ENCODE peak calls at places on chromosomes 6 and 20, in four cellular contexts. W, M, R and G are unnamed samples. For H3K79me2, the result is how much of the 10 kb centered on the place peaks cover.

GRCh38 chr6:137025786-137026730 is 18.7 kb downstream of the IL20RA start:
- DNase-seq in M (no peak), R (no peak), W (no peak), G (peak)

GRCh38 chr6:30884521-30885480 is 482 bp downstream of the DDR1 start:
- DNase-seq in W (no peak), R (peak), M (no peak), G (no peak)

GRCh38 chr6:99603421-99604160 is 3.0 kb upstream of the PRDM13 start:
- DNase-seq in M (no peak), W (no peak), R (peak), G (no peak)

GRCh38 chr20:5078399-5078958 is 41.3 kb downstream of the PCNA start:
- DNase-seq in W (peak), M (no peak), R (peak), G (peak)

GRCh38 chr6:168240147-168240546 is 79.4 kb downstream of the DACT2 start:
- DNase-seq in R (no peak), W (no peak), M (no peak), G (no peak)

GRCh38 chr6:42142118-42142835 is at the start of gene C6orf132:
- DNase-seq in M (peak), W (peak), R (no peak), G (no peak)

GRCh38 chr6:21176197-21176596 is 417.4 kb upstream of the SOX4 start:
- DNase-seq in M (no peak), R (no peak), W (no peak), G (no peak)

GRCh38 chr20:45968081-45968671 is 3.8 kb downstream of the ZNF335 start:
- DNase-seq in R (no peak), M (no peak), W (no peak), G (no peak)

GRCh38 chr6:41049548-41049947 is 3.5 kb upstream of the APOBEC2 start:
- DNase-seq in M (no peak), W (no peak), R (no peak), G (no peak)

GRCh38 chr6:49336514-49337131 is 126.4 kb downstream of the MMUT start:
- DNase-seq in R (peak), M (no peak), W (no peak), G (no peak)

DNA sequence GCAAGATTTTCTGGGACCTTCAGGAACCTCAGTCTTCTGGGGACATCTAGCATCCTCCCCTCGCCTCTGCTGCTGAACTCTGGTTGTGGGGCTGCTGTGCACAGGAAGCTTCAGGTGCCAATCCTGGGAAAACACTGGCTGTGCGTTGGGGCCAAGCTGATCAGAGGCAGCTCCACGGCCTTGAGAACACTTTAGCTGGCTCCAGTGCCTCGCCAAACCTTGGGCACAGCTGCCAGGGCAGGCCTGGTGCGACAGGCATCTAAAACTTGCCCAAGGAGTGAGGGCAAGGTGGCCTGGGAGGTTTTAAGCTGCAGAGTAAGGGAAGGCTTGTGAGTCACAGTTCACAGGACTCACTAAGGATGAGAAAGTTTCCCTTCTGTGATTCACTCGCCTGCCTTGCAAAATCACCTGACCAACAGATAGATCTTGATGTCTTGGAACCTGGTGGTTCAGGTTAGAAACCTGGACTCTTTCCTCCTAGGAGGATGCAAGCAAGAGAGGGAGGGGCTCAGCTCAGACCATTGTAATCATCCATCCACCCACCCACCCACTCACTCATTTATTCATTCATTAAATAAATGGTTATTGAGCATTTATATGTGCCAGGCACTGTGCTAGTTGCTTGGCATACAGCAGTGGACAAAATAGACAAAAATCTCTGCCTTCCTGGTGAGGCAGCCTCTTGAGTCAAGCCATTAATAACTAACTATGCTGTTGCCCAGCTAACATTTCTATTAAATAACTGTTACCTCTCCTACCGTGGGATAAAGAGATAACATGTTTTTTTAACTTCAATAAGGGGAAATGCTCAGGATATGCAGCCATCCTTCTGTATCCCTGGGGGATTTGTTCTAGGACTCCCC is 2.5 kb upstream of the SPATS1 start:
- DNase-seq in W (no peak), M (no peak), R (no peak), G (no peak)
- TF ChIP-seq CBX5 in W (no peak), M (no peak), R (no peak), G (no peak)

GRCh38 chr6:12065321-12066140 is 53.4 kb downstream of the HIVEP1 start:
- DNase-seq in M (no peak), R (peak), W (no peak), G (no peak)

GRCh38 chr6:12064538-12064937 is 52.4 kb downstream of the HIVEP1 start:
- DNase-seq in W (no peak), R (no peak), M (no peak), G (no peak)

GRCh38 chr6:12062605-12063004 is 50.5 kb downstream of the HIVEP1 start:
- DNase-seq in R (no peak), M (no peak), W (no peak), G (no peak)

GRCh38 chr6:12066297-12066696 is 54.2 kb downstream of the HIVEP1 start:
- DNase-seq in R (no peak), W (no peak), M (no peak), G (no peak)

DNA sequence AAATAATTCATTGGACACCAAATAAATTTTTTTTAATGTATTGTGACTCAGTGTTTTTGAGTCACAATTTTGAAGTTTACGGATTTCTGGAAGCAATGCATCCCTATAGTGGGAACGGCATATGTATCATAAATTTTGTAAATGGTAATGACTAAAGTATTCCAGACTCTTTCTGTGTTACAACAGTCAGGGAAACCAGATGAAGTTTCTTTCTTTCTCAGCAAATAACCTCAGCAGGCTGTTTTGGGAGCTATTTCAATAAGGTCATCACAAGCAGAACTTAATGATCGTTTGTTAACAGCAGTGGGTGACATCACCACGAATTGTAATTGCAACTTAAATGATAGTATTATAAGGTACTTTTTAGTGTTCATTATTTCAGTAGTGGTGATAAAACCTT is 52.0 kb downstream of the HIVEP1 start:
- DNase-seq in M (no peak), W (no peak), R (no peak), G (no peak)
- H3K79me2 ChIP-seq in M (under half), W (under half), R (half or more), G (half or more)

DNA sequence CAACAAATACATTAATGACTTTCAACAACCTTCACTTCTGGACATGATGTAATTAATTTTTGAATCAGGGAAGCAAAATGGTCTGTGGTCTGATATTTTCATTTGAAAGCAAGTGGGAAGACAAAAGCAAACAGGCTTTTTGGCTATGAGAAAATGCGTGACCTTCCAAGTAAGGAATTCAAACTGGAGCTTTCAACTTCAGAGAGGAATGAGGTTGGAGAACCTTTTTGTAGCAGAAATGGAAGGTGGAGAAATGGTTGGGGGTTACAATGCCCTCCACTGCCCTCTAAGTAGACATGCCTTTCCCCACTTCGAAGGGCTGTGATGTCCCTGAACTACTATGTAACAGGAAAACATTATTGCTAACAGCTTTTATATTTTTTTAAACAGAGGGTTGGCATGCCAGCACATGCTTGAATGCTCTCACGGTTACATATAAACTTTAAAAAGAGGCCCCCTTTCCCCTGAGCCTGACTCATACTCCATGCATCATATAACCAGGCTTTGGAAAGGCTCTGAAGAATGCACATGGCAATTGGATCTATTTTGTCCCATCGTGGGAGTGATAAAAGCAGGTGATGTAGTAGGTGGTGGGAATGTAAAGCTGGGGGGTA is 203.7 kb upstream of the CITED2 start:
- DNase-seq in W (peak), M (no peak), R (no peak), G (no peak)
- TF ChIP-seq CBX5 in W (no peak), M (no peak), R (no peak), G (no peak)

GRCh38 chr6:13813621-13814175 is 659 bp downstream of the MCUR1 start:
- DNase-seq in W (peak), R (peak), M (peak), G (no peak)

GRCh38 chr6:13812359-13812642 is 2.1 kb downstream of the MCUR1 start:
- DNase-seq in R (no peak), M (no peak), W (no peak), G (no peak)

GRCh38 chr6:13813011-13813410 is 1.3 kb downstream of the MCUR1 start:
- DNase-seq in R (peak), W (no peak), M (no peak), G (no peak)

GRCh38 chr6:13810688-13811446 is 3.5 kb downstream of the MCUR1 start:
- DNase-seq in W (no peak), R (no peak), M (no peak), G (no peak)

DNA sequence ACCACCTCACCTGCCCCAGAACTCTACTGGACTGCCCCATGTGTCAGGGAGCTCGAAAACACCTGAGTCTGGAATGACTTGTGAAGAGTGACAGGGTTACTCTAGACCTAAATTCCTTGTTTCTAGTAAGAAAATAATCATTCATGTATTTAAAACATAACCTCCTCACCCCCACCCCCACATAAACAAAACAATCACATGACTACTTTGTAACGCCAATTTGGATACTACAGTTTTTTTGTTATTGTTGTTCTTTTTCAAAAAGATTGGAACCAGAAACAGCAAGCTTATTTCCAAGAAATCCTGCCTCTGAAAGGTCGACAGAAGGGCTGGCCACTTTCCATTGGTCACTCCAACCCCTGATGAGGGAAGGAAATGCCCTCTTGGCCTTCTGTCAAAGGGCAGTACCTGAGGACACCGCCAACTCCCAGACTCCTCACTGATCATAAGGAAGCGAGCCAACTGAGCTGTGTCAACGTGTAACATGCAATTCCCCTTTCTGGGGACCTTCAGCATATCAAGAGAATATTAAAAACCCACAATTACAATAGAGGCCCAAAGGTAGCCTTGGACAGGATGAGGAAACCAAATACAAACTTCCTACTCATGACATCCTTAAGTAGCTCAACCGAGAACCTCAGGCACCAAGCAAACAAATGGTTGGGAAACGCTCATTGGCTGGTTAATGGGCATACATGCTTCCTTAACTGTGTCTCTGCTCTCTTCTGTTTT is 2.6 kb downstream of the MCUR1 start:
- DNase-seq in R (peak), M (no peak), W (no peak), G (no peak)
- H3K79me2 ChIP-seq in R (half or more), M (under half), W (under half), G (under half)

DNA sequence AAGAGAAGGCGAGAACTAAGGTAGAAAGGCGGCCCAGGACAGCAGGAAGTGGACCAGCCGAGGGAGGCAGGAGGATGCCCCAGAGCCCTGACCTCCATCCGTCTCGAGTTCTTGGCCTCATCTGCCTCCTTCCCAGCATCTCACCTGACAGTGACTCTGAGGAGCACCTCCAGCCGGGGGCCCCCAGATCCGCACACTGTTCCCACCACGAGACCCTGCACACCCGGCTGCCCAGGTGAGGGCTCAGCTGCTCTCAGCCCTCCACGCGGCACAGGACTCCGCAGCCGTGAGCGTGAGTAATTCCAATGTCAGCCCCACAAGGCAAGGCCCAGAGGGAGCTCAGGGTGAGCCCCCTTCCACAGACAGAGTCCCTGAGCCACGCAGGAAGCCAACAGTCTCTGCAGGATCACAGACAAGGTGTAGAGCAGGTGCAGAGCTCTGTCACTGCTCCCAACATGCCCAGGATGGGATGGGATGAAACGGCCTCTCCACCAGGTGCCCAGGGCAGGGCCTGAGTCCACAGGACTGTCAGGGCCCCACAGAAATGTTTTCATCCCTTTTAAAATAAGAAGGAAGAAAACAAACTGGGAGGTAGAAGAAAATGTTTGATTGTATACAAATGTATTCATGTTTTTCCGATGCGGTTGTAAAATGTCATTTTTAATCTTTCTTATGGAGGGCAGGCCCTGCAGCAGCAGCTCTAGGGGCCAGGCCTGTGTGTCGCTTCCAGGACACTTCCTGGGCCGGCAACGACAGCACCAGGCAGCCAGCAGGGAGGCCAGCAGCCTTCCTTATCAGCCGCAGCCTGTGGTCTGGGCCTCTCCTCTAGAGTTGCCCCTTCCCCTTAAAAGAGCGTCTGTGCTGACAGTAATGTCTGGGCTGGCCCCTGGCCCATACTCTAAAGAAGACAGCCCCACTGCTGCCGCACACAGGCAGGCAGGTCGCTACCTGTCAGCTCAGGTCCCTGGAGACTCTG is 66.9 kb downstream of the DLL1 start:
- DNase-seq in R (no peak), M (no peak), W (no peak), G (no peak)
- TF ChIP-seq CBX5 in R (no peak), M (no peak), W (no peak), G (no peak)

GRCh38 chr6:150638286-150638685 is 38.6 kb downstream of the PLEKHG1 start:
- DNase-seq in R (no peak), M (no peak), W (no peak), G (no peak)
- H3K79me2 ChIP-seq in R (under half), M (under half), W (under half), G (under half)